ENCODE peak calls at places on chromosomes 16 and 17, in ten cellular contexts. U is endodermal cell; N is IMR-90; S is aorta; D is effector memory CD4-positive, alpha-beta T cell; Z is brain microvascular endothelial cell; W is Peyer's patch; A is fibroblast of lung; V is SK-N-SH; K is mesendoderm. Y is an unnamed sample.
A peak's percentile ranks its signal among the peaks of the same experiment; 100 is the strongest.

GRCh38 chr17:44911133-44912001 is 3.9 kb downstream of the GFAP start:
- DNase-seq in U (peak; percentile 98), N (peak; percentile 24), S (peak; percentile 87), D (peak; percentile 34), Z (peak; percentile 35), W (peak; percentile 43), A (peak; percentile 34), V (peak; percentile 77), K (peak; percentile 93), Y (peak; percentile 96)

GRCh38 chr16:75106351-75107274 is 10.0 kb downstream of the LDHD start:
- DNase-seq in U (no peak), N (no peak), S (peak; percentile 47), D (no peak), Z (no peak), W (no peak), A (no peak), V (no peak), K (no peak), Y (peak; percentile 29)

GRCh38 chr17:45287526-45288264 is 25.8 kb upstream of the SPATA32 start:
- DNase-seq in U (no peak), N (no peak), S (no peak), D (no peak), Z (no peak), W (no peak), A (no peak), V (peak; percentile 90), K (no peak), Y (no peak)

GRCh38 chr17:63477471-63478440 is 895 bp downstream of the ACE start:
- DNase-seq in U (peak; percentile 85), N (no peak), S (no peak), D (no peak), Z (no peak), W (no peak), A (no peak), V (peak; percentile 74), K (peak; percentile 48), Y (peak; percentile 84)

GRCh38 chr17:66255112-66255511 is 25.9 kb upstream of the APOH start:
- DNase-seq in U (no peak), N (peak; percentile 83), S (no peak), D (peak; percentile 18), Z (peak; percentile 63), W (no peak), A (peak; percentile 72), V (peak; percentile 76), K (peak; percentile 72), Y (peak; percentile 58)

GRCh38 chr16:14489460-14489859 is 140.6 kb downstream of the PARN start:
- DNase-seq in U (peak; percentile 76), N (peak; percentile 15), S (no peak), D (no peak), Z (no peak), W (no peak), A (no peak), V (peak; percentile 46), K (peak; percentile 85), Y (peak; percentile 50)

GRCh38 chr16:77307764-77308561 is 108.8 kb downstream of the SYCE1L start:
- DNase-seq in U (no peak), N (peak; percentile 50), S (no peak), D (no peak), Z (peak; percentile 76), W (no peak), A (peak; percentile 90), V (no peak), K (peak; percentile 11), Y (no peak)

GRCh38 chr17:39606434-39607056 is 1.2 kb downstream of the NEUROD2 start:
- DNase-seq in U (peak; percentile 86), N (no peak), S (no peak), D (no peak), Z (no peak), W (no peak), A (no peak), V (no peak), K (no peak), Y (peak; percentile 89)

DNA sequence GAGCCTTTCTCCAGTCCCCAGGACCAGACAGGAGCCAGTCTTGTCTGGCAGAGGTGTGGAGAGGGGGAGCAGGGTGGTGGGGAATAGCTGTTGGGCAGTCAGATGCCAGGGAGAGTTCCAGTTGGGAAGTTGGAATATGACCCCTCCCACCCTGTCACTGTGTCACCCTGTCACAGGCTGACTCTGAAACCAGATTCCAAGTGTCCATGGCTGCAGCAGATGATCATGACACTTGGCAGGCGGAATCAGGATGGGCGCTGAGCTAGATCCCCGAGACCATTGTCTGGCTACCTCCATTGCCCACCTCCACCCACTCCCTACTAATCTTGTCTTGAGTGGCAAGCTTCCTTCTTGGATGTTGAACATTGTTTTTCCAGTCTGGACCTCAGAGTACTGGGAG is 9.2 kb upstream of the NFATC3 start:
- DNase-seq in U (no peak), N (no peak), S (no peak), D (no peak), Z (no peak), W (peak; percentile 9), A (no peak), V (no peak), K (no peak), Y (no peak)
- H3K36me3 ChIP-seq in U (peaks cover 42% of the 10 kb centered on the region), N (peaks cover 49% of the 10 kb centered on the region), S (no peaks in the 10 kb centered on the region), D (peaks cover 4% of the 10 kb centered on the region), Z (peaks cover 44% of the 10 kb centered on the region), W (no peaks in the 10 kb centered on the region), A (peaks cover 22% of the 10 kb centered on the region), V (peaks cover 47% of the 10 kb centered on the region), K (peaks cover 9% of the 10 kb centered on the region), Y (peaks cover 41% of the 10 kb centered on the region)

GRCh38 chr16:16059895-16060590 is 110.6 kb downstream of the ABCC1 start:
- DNase-seq in U (no peak), N (no peak), S (no peak), D (no peak), Z (no peak), W (no peak), A (no peak), V (no peak), K (no peak), Y (no peak)
- H3K36me3 ChIP-seq in U (peaks cover 23% of the 10 kb centered on the region), N (peaks cover 78% of the 10 kb centered on the region), S (peaks cover 4% of the 10 kb centered on the region), D (peaks cover 42% of the 10 kb centered on the region), Z (peaks cover 40% of the 10 kb centered on the region), W (no peaks in the 10 kb centered on the region), A (peaks cover 19% of the 10 kb centered on the region), V (peaks cover 7% of the 10 kb centered on the region), K (peaks cover 4% of the 10 kb centered on the region), Y (peaks cover 15% of the 10 kb centered on the region)

GRCh38 chr17:41915566-41915965 is 3.2 kb downstream of the ACLY start:
- DNase-seq in U (no peak), N (no peak), S (no peak), D (no peak), Z (no peak), W (no peak), A (no peak), V (no peak), K (no peak), Y (no peak)
- H3K36me3 ChIP-seq in U (peaks cover 31% of the 10 kb centered on the region), N (peaks cover 26% of the 10 kb centered on the region), S (no peaks in the 10 kb centered on the region), D (peaks cover 34% of the 10 kb centered on the region), Z (peaks cover 34% of the 10 kb centered on the region), W (no peaks in the 10 kb centered on the region), A (peaks cover 20% of the 10 kb centered on the region), V (peaks cover 21% of the 10 kb centered on the region), K (peaks cover 19% of the 10 kb centered on the region), Y (peaks cover 33% of the 10 kb centered on the region)

GRCh38 chr16:31087971-31088370 is 772 bp downstream of the PRSS53 start:
- DNase-seq in U (peak; percentile 21), N (no peak), S (no peak), D (no peak), Z (no peak), W (no peak), A (no peak), V (no peak), K (no peak), Y (no peak)

GRCh38 chr16:31087481-31087880 is 1.3 kb downstream of the PRSS53 start:
- DNase-seq in U (no peak), N (no peak), S (no peak), D (no peak), Z (no peak), W (no peak), A (no peak), V (no peak), K (no peak), Y (no peak)

GRCh38 chr16:31090540-31090939 is 1.8 kb upstream of the PRSS53 start:
- DNase-seq in U (no peak), N (peak; percentile 65), S (no peak), D (no peak), Z (peak; percentile 49), W (no peak), A (peak; percentile 54), V (no peak), K (no peak), Y (no peak)

GRCh38 chr16:31089199-31089598 is 456 bp upstream of the PRSS53 start:
- DNase-seq in U (no peak), N (no peak), S (no peak), D (no peak), Z (no peak), W (no peak), A (no peak), V (no peak), K (no peak), Y (no peak)

GRCh38 chr16:31088459-31089183 is at the start of gene PRSS53:
- DNase-seq in U (peak; percentile 43), N (no peak), S (peak; percentile 70), D (no peak), Z (no peak), W (no peak), A (no peak), V (no peak), K (no peak), Y (peak; percentile 30)
- H3K36me3 ChIP-seq in U (peaks cover 23% of the 10 kb centered on the region), N (peaks cover 44% of the 10 kb centered on the region), S (no peaks in the 10 kb centered on the region), D (peaks cover 26% of the 10 kb centered on the region), Z (peaks cover 12% of the 10 kb centered on the region), W (no peaks in the 10 kb centered on the region), A (peaks cover 22% of the 10 kb centered on the region), V (peaks cover 23% of the 10 kb centered on the region), K (peaks cover 6% of the 10 kb centered on the region), Y (peaks cover 12% of the 10 kb centered on the region)

Y was measured in H7.